ENCODE peak calls at places on chromosome 16, in four cellular contexts. One of them, this sample, is unnamed. For H3K4me1, the result is how much of the 10 kb centered on the place peaks cover.

GRCh38 chr16:53840472-53840871 is 136.5 kb downstream of the FTO start:
- DNase-seq in left ventricle myocardium inferior: no peak
- DNase-seq in CD8-positive, alpha-beta memory T cell: no peak
- DNase-seq in OCI-LY7: no peak
- DNase-seq in this sample: no peak

GRCh38 chr16:84611041-84611440 is 6.8 kb downstream of the COTL1 start:
- DNase-seq in OCI-LY7: no peak
- DNase-seq in CD8-positive, alpha-beta memory T cell: no peak
- DNase-seq in left ventricle myocardium inferior: no peak
- DNase-seq in this sample: no peak

GRCh38 chr16:990516-991291 is 9.1 kb downstream of the SOX8 start:
- DNase-seq in CD8-positive, alpha-beta memory T cell: no peak
- DNase-seq in OCI-LY7: no peak
- DNase-seq in left ventricle myocardium inferior: no peak
- DNase-seq in this sample: no peak

GRCh38 chr16:17440131-17440530 is 30.6 kb downstream of the XYLT1 start:
- DNase-seq in OCI-LY7: no peak
- DNase-seq in left ventricle myocardium inferior: no peak
- DNase-seq in CD8-positive, alpha-beta memory T cell: no peak
- DNase-seq in this sample: no peak

GRCh38 chr16:85391769-85392583 is 221.1 kb upstream of the GSE1 start:
- DNase-seq in left ventricle myocardium inferior: peak
- DNase-seq in CD8-positive, alpha-beta memory T cell: no peak
- DNase-seq in OCI-LY7: no peak
- DNase-seq in this sample: no peak

GRCh38 chr16:53745753-53746258 is 41.9 kb downstream of the FTO start:
- DNase-seq in CD8-positive, alpha-beta memory T cell: no peak
- DNase-seq in OCI-LY7: no peak
- DNase-seq in left ventricle myocardium inferior: no peak
- DNase-seq in this sample: no peak

GRCh38 chr16:81600275-81600674 is 155.7 kb downstream of the CMIP start:
- DNase-seq in OCI-LY7: no peak
- DNase-seq in CD8-positive, alpha-beta memory T cell: no peak
- DNase-seq in left ventricle myocardium inferior: no peak
- DNase-seq in this sample: no peak

GRCh38 chr16:4862639-4863038 is 15.4 kb downstream of the UBN1 start:
- DNase-seq in CD8-positive, alpha-beta memory T cell: no peak
- DNase-seq in OCI-LY7: no peak
- DNase-seq in left ventricle myocardium inferior: no peak
- DNase-seq in this sample: no peak

GRCh38 chr16:30677931-30678585 is 19.8 kb downstream of the FBRS start:
- DNase-seq in CD8-positive, alpha-beta memory T cell: no peak
- DNase-seq in OCI-LY7: no peak
- DNase-seq in left ventricle myocardium inferior: no peak
- DNase-seq in this sample: no peak

GRCh38 chr16:8867483-8868271 is 1.1 kb downstream of the CARHSP1 start:
- DNase-seq in CD8-positive, alpha-beta memory T cell: peak
- DNase-seq in OCI-LY7: peak
- DNase-seq in left ventricle myocardium inferior: peak
- DNase-seq in this sample: peak

GRCh38 chr16:54512461-54512860 is 225.9 kb upstream of the IRX3 start:
- DNase-seq in OCI-LY7: no peak
- DNase-seq in CD8-positive, alpha-beta memory T cell: no peak
- DNase-seq in left ventricle myocardium inferior: no peak
- DNase-seq in this sample: no peak

GRCh38 chr16:386641-387156 is 4.9 kb upstream of the PGAP6 start:
- DNase-seq in OCI-LY7: no peak
- DNase-seq in left ventricle myocardium inferior: no peak
- DNase-seq in CD8-positive, alpha-beta memory T cell: no peak
- DNase-seq in this sample: no peak

GRCh38 chr16:46573008-46573833 is 48.0 kb downstream of the SHCBP1 start:
- DNase-seq in OCI-LY7: no peak
- DNase-seq in CD8-positive, alpha-beta memory T cell: no peak
- DNase-seq in left ventricle myocardium inferior: no peak
- DNase-seq in this sample: no peak

GRCh38 chr16:75208242-75208825 is 1.4 kb upstream of the CTRB2 start:
- DNase-seq in CD8-positive, alpha-beta memory T cell: no peak
- DNase-seq in OCI-LY7: no peak
- DNase-seq in left ventricle myocardium inferior: no peak
- DNase-seq in this sample: no peak

GRCh38 chr16:77043076-77043475 is 147.9 kb upstream of the MON1B start:
- DNase-seq in OCI-LY7: peak
- DNase-seq in CD8-positive, alpha-beta memory T cell: no peak
- DNase-seq in left ventricle myocardium inferior: no peak
- DNase-seq in this sample: no peak

GRCh38 chr16:9954181-9954580 is 228.0 kb downstream of the GRIN2A start:
- DNase-seq in CD8-positive, alpha-beta memory T cell: no peak
- DNase-seq in OCI-LY7: no peak
- DNase-seq in left ventricle myocardium inferior: no peak
- DNase-seq in this sample: no peak

GRCh38 chr16:28821874-28822519 is 802 bp upstream of the ATXN2L start:
- DNase-seq in CD8-positive, alpha-beta memory T cell: no peak
- DNase-seq in OCI-LY7: peak
- DNase-seq in left ventricle myocardium inferior: no peak
- DNase-seq in this sample: no peak
- H3K27ac ChIP-seq in CD8-positive, alpha-beta memory T cell: peak
- H3K27ac ChIP-seq in OCI-LY7: peak
- H3K27ac ChIP-seq in left ventricle myocardium inferior: peak
- H3K27ac ChIP-seq in this sample: peak

GRCh38 chr16:87461466-87461975 is 31.3 kb downstream of the ZCCHC14 start:
- DNase-seq in CD8-positive, alpha-beta memory T cell: no peak
- DNase-seq in OCI-LY7: peak
- DNase-seq in left ventricle myocardium inferior: peak
- DNase-seq in this sample: peak

GRCh38 chr16:87466975-87467501 is 25.8 kb downstream of the ZCCHC14 start:
- DNase-seq in OCI-LY7: no peak
- DNase-seq in CD8-positive, alpha-beta memory T cell: no peak
- DNase-seq in left ventricle myocardium inferior: no peak
- DNase-seq in this sample: no peak

GRCh38 chr16:87465306-87465705 is 27.5 kb downstream of the ZCCHC14 start:
- DNase-seq in left ventricle myocardium inferior: peak
- DNase-seq in OCI-LY7: no peak
- DNase-seq in CD8-positive, alpha-beta memory T cell: no peak
- DNase-seq in this sample: peak

GRCh38 chr16:87463722-87464690 is 28.8 kb downstream of the ZCCHC14 start:
- DNase-seq in CD8-positive, alpha-beta memory T cell: peak
- DNase-seq in left ventricle myocardium inferior: no peak
- DNase-seq in OCI-LY7: peak
- DNase-seq in this sample: peak

DNA sequence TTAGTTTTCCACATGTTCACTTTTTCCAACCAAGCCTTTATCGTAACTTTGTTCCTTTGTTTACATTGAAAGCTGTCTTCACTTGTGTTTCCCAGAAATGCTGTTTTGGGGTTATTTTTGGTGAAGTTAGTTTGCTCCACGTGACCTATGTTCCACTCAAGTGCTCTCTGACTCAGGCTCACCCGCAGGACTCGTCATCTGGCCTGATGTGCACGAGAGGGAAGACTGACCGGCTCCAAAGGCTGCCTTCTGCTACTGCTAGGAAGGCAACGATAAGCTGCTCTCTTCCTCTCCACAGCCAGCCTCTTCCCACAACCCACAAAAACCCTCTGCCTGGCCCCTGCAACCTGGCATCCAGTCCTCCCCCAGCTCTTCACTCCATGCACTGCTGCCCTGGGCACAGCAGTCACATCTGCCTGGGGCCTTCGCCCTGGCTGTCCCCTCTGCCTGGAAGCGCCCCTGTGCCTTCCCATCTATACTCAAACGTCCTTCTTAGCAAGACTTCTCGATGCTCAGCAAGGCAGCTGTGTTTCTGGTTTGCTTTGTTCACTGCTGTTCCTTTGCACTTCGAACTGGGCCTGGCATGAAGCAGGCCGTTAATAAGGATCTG is 28.0 kb downstream of the ZCCHC14 start:
- DNase-seq in left ventricle myocardium inferior: peak
- DNase-seq in OCI-LY7: no peak
- DNase-seq in CD8-positive, alpha-beta memory T cell: no peak
- DNase-seq in this sample: peak
- H3K4me1 ChIP-seq in left ventricle myocardium inferior: half or more
- H3K4me1 ChIP-seq in OCI-LY7: under half
- H3K4me1 ChIP-seq in CD8-positive, alpha-beta memory T cell: under half
- H3K4me1 ChIP-seq in this sample: half or more

GRCh38 chr16:2498085-2498484 is 15.7 kb upstream of the ATP6V0C start:
- DNase-seq in left ventricle myocardium inferior: no peak
- DNase-seq in OCI-LY7: no peak
- DNase-seq in CD8-positive, alpha-beta memory T cell: no peak
- DNase-seq in this sample: no peak

GRCh38 chr16:2496223-2497115 is 17.3 kb upstream of the ATP6V0C start:
- DNase-seq in OCI-LY7: no peak
- DNase-seq in CD8-positive, alpha-beta memory T cell: no peak
- DNase-seq in left ventricle myocardium inferior: no peak
- DNase-seq in this sample: no peak

GRCh38 chr16:2497641-2498040 is 16.1 kb upstream of the ATP6V0C start:
- DNase-seq in CD8-positive, alpha-beta memory T cell: no peak
- DNase-seq in OCI-LY7: no peak
- DNase-seq in left ventricle myocardium inferior: no peak
- DNase-seq in this sample: no peak

GRCh38 chr16:2498531-2499253 is 15.1 kb upstream of the ATP6V0C start:
- DNase-seq in OCI-LY7: no peak
- DNase-seq in CD8-positive, alpha-beta memory T cell: no peak
- DNase-seq in left ventricle myocardium inferior: peak
- DNase-seq in this sample: peak

DNA sequence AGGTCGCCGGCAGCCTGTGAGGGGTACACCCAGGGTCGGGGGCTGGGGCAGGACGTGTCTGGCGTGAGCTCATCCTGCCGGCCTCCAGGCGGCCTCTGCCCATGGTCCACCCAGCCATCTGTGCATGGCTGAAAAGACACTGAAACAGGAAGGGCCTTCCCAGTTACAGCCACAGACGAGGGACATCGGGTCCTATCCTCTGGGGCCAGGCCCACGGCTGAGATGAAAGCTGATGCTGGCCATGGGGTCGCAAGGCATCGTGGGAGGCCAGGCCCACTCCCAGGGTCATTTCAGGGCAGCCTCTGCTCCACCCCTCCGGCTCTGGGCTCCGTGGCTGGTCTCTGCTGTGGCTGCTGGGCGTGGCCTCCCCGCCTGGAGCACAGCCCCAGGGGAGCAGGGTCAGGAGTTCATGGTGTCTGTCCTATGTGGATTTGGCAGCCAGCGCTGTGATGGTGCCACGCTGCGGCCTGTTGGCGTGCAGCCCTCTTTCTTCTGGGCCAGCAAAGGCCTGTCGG is 16.6 kb upstream of the ATP6V0C start:
- DNase-seq in left ventricle myocardium inferior: peak
- DNase-seq in CD8-positive, alpha-beta memory T cell: no peak
- DNase-seq in OCI-LY7: no peak
- DNase-seq in this sample: no peak
- H3K27ac ChIP-seq in left ventricle myocardium inferior: peak
- H3K27ac ChIP-seq in CD8-positive, alpha-beta memory T cell: peak
- H3K27ac ChIP-seq in OCI-LY7: no peak
- H3K27ac ChIP-seq in this sample: peak

DNA sequence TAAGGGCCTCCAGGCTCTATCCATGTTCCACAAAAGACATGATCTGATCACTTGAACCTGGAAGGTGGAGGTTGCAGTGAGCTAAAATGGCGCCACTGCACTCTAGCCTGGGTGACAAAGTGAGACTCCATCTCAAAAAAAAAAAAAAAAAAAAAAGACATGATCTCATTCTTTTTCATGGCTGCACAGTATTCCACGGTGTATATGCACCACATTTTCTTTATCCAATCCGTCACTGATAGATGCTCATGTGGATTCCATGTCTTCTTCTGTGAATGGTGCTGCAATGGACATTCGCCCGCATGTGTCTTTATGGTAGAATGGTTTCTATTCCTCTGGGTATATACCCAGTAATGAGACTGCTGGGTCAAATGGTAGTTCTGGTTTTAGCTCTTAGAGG is 124.4 kb downstream of the ANKRD11 start:
- DNase-seq in left ventricle myocardium inferior: no peak
- DNase-seq in OCI-LY7: no peak
- DNase-seq in CD8-positive, alpha-beta memory T cell: no peak
- DNase-seq in this sample: no peak
- H3K4me1 ChIP-seq in left ventricle myocardium inferior: half or more
- H3K4me1 ChIP-seq in OCI-LY7: under half
- H3K4me1 ChIP-seq in CD8-positive, alpha-beta memory T cell: half or more
- H3K4me1 ChIP-seq in this sample: half or more

GRCh38 chr16:2024026-2024425 is 2.7 kb upstream of the NHERF2 start:
- DNase-seq in CD8-positive, alpha-beta memory T cell: no peak
- DNase-seq in OCI-LY7: no peak
- DNase-seq in left ventricle myocardium inferior: peak
- DNase-seq in this sample: no peak
- H3K27ac ChIP-seq in CD8-positive, alpha-beta memory T cell: no peak
- H3K27ac ChIP-seq in OCI-LY7: no peak
- H3K27ac ChIP-seq in left ventricle myocardium inferior: peak
- H3K27ac ChIP-seq in this sample: peak

DNA sequence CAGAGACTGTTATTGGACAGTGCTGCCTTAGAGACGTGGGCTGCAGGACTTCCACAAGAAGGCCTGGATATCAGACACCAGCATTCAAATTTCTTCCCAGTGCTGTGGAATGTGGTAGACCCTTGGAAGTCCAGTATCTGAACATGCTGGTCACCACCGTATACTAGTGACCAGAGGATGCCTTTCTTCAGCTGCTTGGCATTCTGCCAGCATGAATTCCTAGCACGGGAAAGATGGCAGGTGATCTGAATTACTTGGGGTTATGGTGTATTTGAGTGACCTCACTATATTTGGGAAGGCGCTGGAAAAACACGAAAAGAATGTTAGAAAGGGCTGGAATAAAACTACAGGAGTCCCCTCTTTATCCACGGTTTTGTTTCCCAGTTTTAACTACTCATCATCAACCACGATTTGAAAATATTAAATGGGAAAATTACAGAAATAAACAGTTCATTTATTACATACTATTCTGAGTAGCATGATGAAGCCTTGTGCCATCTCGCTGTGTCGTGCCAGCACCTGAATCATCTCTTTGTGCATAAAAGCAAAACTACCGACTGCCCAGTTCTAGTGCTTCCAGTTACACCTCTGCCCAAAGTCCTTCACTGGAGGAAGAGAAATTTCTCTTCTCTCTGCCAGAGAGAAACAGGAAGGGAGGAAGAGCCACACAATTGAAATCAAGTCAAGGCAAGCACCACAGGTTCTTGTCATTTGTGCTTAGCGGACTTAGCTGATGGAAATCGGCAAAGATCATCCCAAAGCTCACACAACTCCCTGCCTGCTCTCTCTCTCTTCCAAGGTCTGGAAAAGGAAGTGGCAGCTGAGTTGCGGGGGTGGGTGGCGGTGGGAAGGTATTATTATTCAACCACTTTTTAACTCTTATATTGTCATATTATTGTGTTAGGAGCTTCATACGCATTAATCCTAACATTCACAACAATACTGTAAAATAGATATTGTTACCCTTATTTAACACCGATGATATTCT is 1.4 kb upstream of the CHST4 start:
- DNase-seq in OCI-LY7: no peak
- DNase-seq in left ventricle myocardium inferior: no peak
- DNase-seq in CD8-positive, alpha-beta memory T cell: no peak
- DNase-seq in this sample: no peak
- H3K4me1 ChIP-seq in OCI-LY7: under half
- H3K4me1 ChIP-seq in left ventricle myocardium inferior: under half
- H3K4me1 ChIP-seq in CD8-positive, alpha-beta memory T cell: under half
- H3K4me1 ChIP-seq in this sample: under half

This sample was measured in thyroid gland.